ENCODE peak calls at places on chromosomes 11 and 22, in five cellular contexts. S is Caco-2, D is SJSA1, V is GM23248, C is Panc1. T is an unnamed sample.

GRCh38 chr11:116993599-116993998 is 104.6 kb downstream of the SIK3 start:
- DNase-seq in S (no peak), D (no peak), V (no peak), C (no peak), T (no peak)

GRCh38 chr11:74319139-74319538 is 7.7 kb upstream of the P4HA3 start:
- DNase-seq in S (no peak), D (peak; percentile 43), V (peak; percentile 97), C (peak; percentile 78), T (peak; percentile 88)

GRCh38 chr22:30015229-30015797 is 65.0 kb upstream of the HORMAD2 start:
- DNase-seq in S (no peak), D (no peak), V (no peak), C (no peak), T (peak; percentile 42)

GRCh38 chr22:29306175-29306829 is at the start of gene GAS2L1:
- DNase-seq in S (peak; percentile 86), D (peak; percentile 82), V (peak; percentile 94), C (no peak), T (peak; percentile 94)

GRCh38 chr11:58958500-58958899 is 19.2 kb downstream of the GLYATL1 start:
- DNase-seq in S (no peak), D (no peak), V (peak; percentile 28), C (no peak), T (peak; percentile 21)

GRCh38 chr22:28711341-28711740 is 30.3 kb downstream of the CHEK2 start:
- DNase-seq in S (no peak), D (no peak), V (peak; percentile 2), C (no peak), T (peak; percentile 66)

GRCh38 chr11:31529189-31529588 is 19.6 kb downstream of the ELP4 start:
- DNase-seq in S (no peak), D (no peak), V (no peak), C (no peak), T (no peak)

GRCh38 chr11:8287297-8288070 is 23.8 kb upstream of the LMO1 start:
- DNase-seq in S (no peak), D (no peak), V (no peak), C (no peak), T (no peak)

GRCh38 chr22:40714514-40714966 is 35.3 kb downstream of the MCHR1 start:
- DNase-seq in S (peak; percentile 63), D (no peak), V (peak; percentile 53), C (no peak), T (peak; percentile 24)

GRCh38 chr22:39215430-39216142 is 29.2 kb downstream of the PDGFB start:
- DNase-seq in S (peak; percentile 23), D (no peak), V (no peak), C (no peak), T (no peak)

GRCh38 chr11:9895016-9895415 is 231.1 kb downstream of the SWAP70 start:
- DNase-seq in S (no peak), D (peak; percentile 70), V (peak; percentile 80), C (no peak), T (no peak)

DNA sequence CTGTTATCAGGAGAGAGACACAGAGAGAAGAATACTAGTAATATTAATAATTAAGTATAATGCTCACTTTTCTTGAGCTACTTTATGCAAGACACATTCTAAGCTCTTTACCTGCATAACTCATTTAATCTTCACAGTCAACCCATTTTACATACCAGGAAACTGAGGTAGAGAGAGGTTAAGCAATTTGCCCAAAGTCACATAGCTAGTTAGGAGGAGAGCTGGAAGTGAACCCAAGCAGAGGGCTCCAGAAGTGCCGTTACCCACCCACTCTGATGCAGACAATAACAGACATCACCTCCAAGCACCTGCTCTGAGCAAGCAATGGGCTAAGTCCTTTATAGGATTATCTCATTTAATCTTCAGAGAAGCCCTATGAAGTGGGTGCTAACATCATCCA is 24.8 kb downstream of the MICAL2 start:
- DNase-seq in S (no peak), D (no peak), V (no peak), C (no peak), T (no peak)
- H3K4me1 ChIP-seq in S (peaks cover 46% of the 10 kb centered on the region), D (peaks cover 33% of the 10 kb centered on the region), V (no peaks in the 10 kb centered on the region), C (peaks cover 17% of the 10 kb centered on the region), T (peaks cover 24% of the 10 kb centered on the region)

DNA sequence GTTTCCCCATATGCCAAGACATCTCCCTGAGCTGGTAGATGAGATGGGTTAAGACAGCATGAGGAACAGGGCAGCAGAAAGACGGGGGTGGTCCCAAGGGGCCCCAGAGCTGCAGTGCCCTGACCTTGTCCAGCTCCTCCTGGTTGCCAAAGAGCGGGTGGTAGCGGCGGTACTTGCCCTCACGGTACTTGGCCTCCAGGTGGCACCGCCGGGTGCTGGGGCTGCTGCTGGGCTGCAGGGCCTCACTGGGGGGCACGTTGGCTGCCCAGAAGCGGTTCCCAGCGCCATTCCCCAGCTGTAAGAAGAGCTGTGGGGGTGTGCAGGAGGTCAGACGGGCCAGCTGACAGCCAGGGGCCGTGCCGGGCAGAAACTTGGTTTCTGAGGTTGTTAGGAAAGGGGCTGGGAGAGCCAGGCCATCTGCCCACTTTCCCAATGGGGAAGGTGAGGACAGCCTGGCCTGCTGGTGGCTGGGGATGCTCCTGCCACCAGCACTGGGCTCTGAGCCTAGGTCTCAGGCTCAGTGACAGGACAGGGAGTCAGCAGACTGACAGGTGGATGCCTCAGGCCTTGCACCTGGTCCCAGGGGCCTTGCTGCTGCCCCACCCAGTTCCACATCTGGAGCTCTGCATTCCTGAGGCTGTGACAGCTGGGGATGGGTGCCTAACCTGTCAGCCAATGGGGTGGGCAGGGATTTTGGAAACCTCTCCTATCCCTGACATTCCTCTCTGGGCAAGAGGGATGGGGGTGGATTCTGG is 30.0 kb upstream of the PDE2A start:
- DNase-seq in S (peak; percentile 66), D (no peak), V (peak; percentile 48), C (no peak), T (peak; percentile 44)
- H3K36me3 ChIP-seq in S (peaks cover 9% of the 10 kb centered on the region), D (no peaks in the 10 kb centered on the region), V (no peaks in the 10 kb centered on the region), C (no peaks in the 10 kb centered on the region), T (peaks cover 78% of the 10 kb centered on the region)

GRCh38 chr11:60307507-60308195 is 19.4 kb upstream of the MS4A6E start:
- DNase-seq in S (no peak), D (no peak), V (no peak), C (no peak), T (no peak)
- H3K27me3 ChIP-seq in S (no peaks in the 10 kb centered on the region), D (no peaks in the 10 kb centered on the region), V (no peaks in the 10 kb centered on the region), C (no peaks in the 10 kb centered on the region), T (no peaks in the 10 kb centered on the region)

GRCh38 chr22:32852346-32853251 is 51.1 kb downstream of the TIMP3 start:
- DNase-seq in S (no peak), D (no peak), V (no peak), C (no peak), T (peak; percentile 26)

GRCh38 chr22:32855023-32855756 is 53.7 kb downstream of the TIMP3 start:
- DNase-seq in S (no peak), D (no peak), V (peak; percentile 45), C (no peak), T (no peak)

GRCh38 chr22:32853662-32854061 is 52.2 kb downstream of the TIMP3 start:
- DNase-seq in S (no peak), D (no peak), V (no peak), C (no peak), T (no peak)

GRCh38 chr22:32850591-32851517 is 49.3 kb downstream of the TIMP3 start:
- DNase-seq in S (no peak), D (no peak), V (peak; percentile 72), C (no peak), T (peak; percentile 48)

GRCh38 chr22:32854351-32854804 is 52.9 kb downstream of the TIMP3 start:
- DNase-seq in S (no peak), D (no peak), V (peak; percentile 73), C (no peak), T (no peak)
- H3K4me1 ChIP-seq in S (no peaks in the 10 kb centered on the region), D (no peaks in the 10 kb centered on the region), V (peaks cover 6% of the 10 kb centered on the region), C (no peaks in the 10 kb centered on the region), T (peaks cover 55% of the 10 kb centered on the region)

GRCh38 chr11:61812736-61813411 is 3.9 kb downstream of the FADS1 start:
- DNase-seq in S (no peak), D (no peak), V (no peak), C (no peak), T (no peak)

GRCh38 chr11:61816736-61817455 is at the start of gene FADS1:
- DNase-seq in S (peak; percentile 98), D (peak; percentile 95), V (peak; percentile 95), C (no peak), T (peak; percentile 99)

GRCh38 chr11:61814242-61814957 is 2.4 kb downstream of the FADS1 start:
- DNase-seq in S (peak; percentile 57), D (no peak), V (peak; percentile 37), C (no peak), T (peak; percentile 26)

GRCh38 chr11:61815790-61816735 is 740 bp downstream of the FADS1 start:
- DNase-seq in S (peak; percentile 81), D (peak; percentile 82), V (peak; percentile 85), C (no peak), T (peak; percentile 74)

DNA sequence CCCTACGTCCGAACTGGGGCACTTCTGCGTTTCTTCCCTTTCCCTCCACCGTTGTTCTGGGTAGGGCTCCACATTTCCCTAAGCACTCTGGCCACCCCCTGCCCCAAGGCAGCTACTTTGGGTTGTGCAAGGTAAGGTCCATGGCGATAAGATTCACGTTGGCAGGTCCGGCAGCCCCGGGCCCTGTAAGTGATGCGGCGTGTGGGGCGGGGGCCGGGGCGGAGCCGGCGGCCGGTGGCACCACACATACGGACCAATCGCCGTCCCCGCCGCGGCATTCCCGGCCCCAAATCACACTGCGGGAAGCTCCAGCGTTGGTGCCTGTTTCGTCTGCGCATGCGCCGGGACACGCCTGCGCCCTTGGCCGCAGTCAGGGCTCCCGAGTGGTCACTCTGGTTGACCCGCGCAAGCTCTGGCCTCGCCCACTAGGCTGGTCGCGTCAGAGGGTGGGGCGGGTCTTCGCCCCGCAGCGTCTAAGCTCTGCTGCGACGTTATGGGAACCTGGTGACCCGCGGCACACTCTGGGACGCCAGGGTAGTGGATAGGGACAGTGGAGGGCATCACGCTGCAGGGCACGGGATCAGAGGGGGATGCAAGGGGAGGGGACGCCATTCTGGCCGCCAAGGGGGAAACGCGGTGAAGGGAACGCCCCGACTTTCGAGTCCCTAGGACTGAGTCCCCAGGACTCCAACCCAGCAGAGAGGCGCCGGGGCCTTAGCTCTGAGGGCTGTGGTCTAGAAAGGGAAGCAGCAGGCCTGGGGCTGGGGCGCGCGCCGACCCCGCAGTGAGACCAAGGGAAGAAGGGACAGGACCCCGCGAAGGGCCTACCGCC is 1.6 kb downstream of the FADS1 start:
- DNase-seq in S (peak; percentile 99), D (peak; percentile 93), V (peak; percentile 90), C (peak; percentile 85), T (peak; percentile 98)
- H3K36me3 ChIP-seq in S (peaks cover 9% of the 10 kb centered on the region), D (peaks cover 39% of the 10 kb centered on the region), V (no peaks in the 10 kb centered on the region), C (peaks cover 10% of the 10 kb centered on the region), T (peaks cover 38% of the 10 kb centered on the region)

DNA sequence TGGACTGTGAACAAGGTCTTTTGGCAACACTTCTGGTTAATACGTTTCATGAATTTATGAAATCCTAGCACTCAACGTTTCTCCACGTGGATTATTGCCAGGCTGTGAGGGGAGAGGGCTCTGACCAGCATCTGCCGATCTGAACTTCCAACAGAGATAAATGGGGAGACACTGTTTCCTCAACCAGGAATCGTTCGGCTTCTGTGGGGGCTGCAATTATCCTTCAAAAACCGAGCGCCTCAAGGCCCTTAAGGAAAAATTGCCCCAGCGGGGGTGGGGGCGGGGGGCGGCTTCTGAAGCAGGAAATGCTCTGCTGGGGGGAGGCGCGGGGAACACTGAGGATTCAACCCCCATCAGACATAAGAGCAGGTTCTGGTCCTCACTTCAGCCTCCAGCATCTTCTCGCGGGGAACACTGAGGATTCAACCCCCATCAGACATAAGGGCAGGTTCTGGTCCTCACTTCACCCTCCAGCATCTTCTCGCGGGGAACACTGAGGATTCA is 155.6 kb downstream of the BRD1 start:
- DNase-seq in S (no peak), D (no peak), V (no peak), C (no peak), T (no peak)
- H3K27me3 ChIP-seq in S (no peaks in the 10 kb centered on the region), D (peaks cover 4% of the 10 kb centered on the region), V (peaks cover 22% of the 10 kb centered on the region), C (peaks cover 9% of the 10 kb centered on the region), T (peaks cover 23% of the 10 kb centered on the region)